ENCODE peak calls at places on chromosomes 5 and 9, in seven cellular contexts. One of them, this sample, is unnamed.

GRCh38 chr5:82345108-82345507 is 67.0 kb upstream of the RPS23 start:
- DNase-seq in KBM-7: no peak
- DNase-seq in GM03348: no peak
- DNase-seq in HFF-Myc: no peak
- DNase-seq in neural crest cell: no peak
- DNase-seq in left lung: no peak
- DNase-seq in right lobe of liver: no peak
- DNase-seq in this sample: no peak

GRCh38 chr5:123700624-123701023 is 188.6 kb downstream of the CSNK1G3 start:
- DNase-seq in neural crest cell: no peak
- DNase-seq in KBM-7: no peak
- DNase-seq in left lung: no peak
- DNase-seq in right lobe of liver: no peak
- DNase-seq in GM03348: peak
- DNase-seq in HFF-Myc: peak
- DNase-seq in this sample: no peak

GRCh38 chr9:111559000-111559610 is 34.1 kb downstream of the ZNF483 start:
- DNase-seq in GM03348: peak
- DNase-seq in neural crest cell: no peak
- DNase-seq in KBM-7: no peak
- DNase-seq in right lobe of liver: peak
- DNase-seq in left lung: no peak
- DNase-seq in HFF-Myc: peak
- DNase-seq in this sample: no peak

GRCh38 chr5:150862070-150862469 is 15.7 kb downstream of the IRGM start:
- DNase-seq in neural crest cell: no peak
- DNase-seq in GM03348: no peak
- DNase-seq in KBM-7: peak
- DNase-seq in right lobe of liver: no peak
- DNase-seq in HFF-Myc: no peak
- DNase-seq in left lung: no peak
- DNase-seq in this sample: no peak

GRCh38 chr9:20331095-20331685 is 291.1 kb downstream of the MLLT3 start:
- DNase-seq in HFF-Myc: no peak
- DNase-seq in left lung: no peak
- DNase-seq in right lobe of liver: no peak
- DNase-seq in KBM-7: no peak
- DNase-seq in GM03348: no peak
- DNase-seq in neural crest cell: no peak
- DNase-seq in this sample: no peak

GRCh38 chr5:139650689-139651501 is 2.7 kb downstream of the CXXC5 start:
- DNase-seq in right lobe of liver: peak
- DNase-seq in HFF-Myc: no peak
- DNase-seq in neural crest cell: no peak
- DNase-seq in KBM-7: peak
- DNase-seq in GM03348: peak
- DNase-seq in left lung: peak
- DNase-seq in this sample: peak

GRCh38 chr5:43602456-43602817 is 543 bp upstream of the NNT start:
- DNase-seq in KBM-7: peak
- DNase-seq in HFF-Myc: peak
- DNase-seq in neural crest cell: peak
- DNase-seq in left lung: no peak
- DNase-seq in GM03348: peak
- DNase-seq in right lobe of liver: no peak
- DNase-seq in this sample: peak

GRCh38 chr5:38845555-38846378 is at the start of gene OSMR:
- DNase-seq in right lobe of liver: peak
- DNase-seq in GM03348: peak
- DNase-seq in left lung: peak
- DNase-seq in neural crest cell: peak
- DNase-seq in HFF-Myc: peak
- DNase-seq in KBM-7: peak
- DNase-seq in this sample: peak

GRCh38 chr5:98428806-98429205 is 344.7 kb upstream of the RGMB start:
- DNase-seq in neural crest cell: no peak
- DNase-seq in HFF-Myc: peak
- DNase-seq in right lobe of liver: no peak
- DNase-seq in KBM-7: no peak
- DNase-seq in GM03348: no peak
- DNase-seq in left lung: no peak
- DNase-seq in this sample: no peak

GRCh38 chr9:6549106-6549505 is 96.4 kb downstream of the GLDC start:
- DNase-seq in HFF-Myc: no peak
- DNase-seq in GM03348: no peak
- DNase-seq in neural crest cell: no peak
- DNase-seq in left lung: no peak
- DNase-seq in KBM-7: no peak
- DNase-seq in right lobe of liver: no peak
- DNase-seq in this sample: no peak

GRCh38 chr5:159003045-159004030 is 96.4 kb downstream of the EBF1 start:
- DNase-seq in neural crest cell: no peak
- DNase-seq in KBM-7: peak
- DNase-seq in HFF-Myc: no peak
- DNase-seq in left lung: no peak
- DNase-seq in right lobe of liver: no peak
- DNase-seq in GM03348: peak
- DNase-seq in this sample: no peak

This sample was measured in left ventricle myocardium inferior.